ENCODE peak calls at places on chromosomes 12 and 14, in seven cellular contexts. P, X, Y, L, T, F and I are unnamed samples.

GRCh38 chr14:105351920-105352871 is 37.6 kb downstream of the PACS2 start:
- DNase-seq in Y (peak), P (peak), L (peak), T (peak), X (peak), F (peak), I (peak)

GRCh38 chr12:60216226-60216625 is 620.4 kb downstream of the SLC16A7 start:
- DNase-seq in L (no peak), T (no peak), Y (no peak), P (no peak), F (no peak), X (no peak), I (no peak)

GRCh38 chr12:119842380-119842779 is 34.7 kb downstream of the CIT start:
- DNase-seq in F (peak), L (no peak), X (no peak), P (no peak), T (no peak), Y (no peak), I (no peak)

GRCh38 chr14:58770501-58770982 is 132.8 kb downstream of the DACT1 start:
- DNase-seq in Y (no peak), P (no peak), F (no peak), L (no peak), T (no peak), X (no peak), I (no peak)

GRCh38 chr12:12839886-12840285 is 26.7 kb downstream of the DDX47 start:
- DNase-seq in T (peak), X (peak), L (no peak), Y (peak), F (no peak), P (no peak), I (no peak)

GRCh38 chr12:9751204-9752144 is 9.2 kb downstream of the CD69 start:
- DNase-seq in P (no peak), X (no peak), Y (peak), F (no peak), L (no peak), T (peak), I (no peak)

GRCh38 chr12:65952737-65953209 is 128.5 kb downstream of the HMGA2 start:
- DNase-seq in L (no peak), T (no peak), X (no peak), F (no peak), Y (peak), P (no peak), I (no peak)

GRCh38 chr12:110932048-110932447 is 11.7 kb upstream of the MYL2 start:
- DNase-seq in X (no peak), P (no peak), L (no peak), T (no peak), F (no peak), Y (peak), I (no peak)

GRCh38 chr14:56422703-56423213 is 156.8 kb upstream of the TMEM260 start:
- DNase-seq in F (peak), Y (peak), X (no peak), T (peak), L (peak), P (peak), I (peak)

GRCh38 chr12:32548691-32549412 is 130.2 kb upstream of the DNM1L start:
- DNase-seq in P (no peak), X (no peak), F (no peak), T (no peak), L (no peak), Y (peak), I (peak)

GRCh38 chr14:66403183-66403582 is 83.0 kb upstream of the CCDC196 start:
- DNase-seq in L (no peak), Y (peak), T (no peak), X (no peak), P (peak), F (peak), I (no peak)

GRCh38 chr12:101051901-101052550 is 158.0 kb downstream of the SLC5A8 start:
- DNase-seq in P (no peak), Y (peak), L (no peak), T (peak), F (no peak), X (peak), I (peak)

GRCh38 chr14:92794547-92794941 is 439 bp downstream of the GOLGA5 start:
- DNase-seq in T (no peak), P (no peak), L (peak), X (no peak), F (no peak), Y (peak), I (no peak)

GRCh38 chr12:120760349-120761245 is 35.0 kb downstream of the ACADS start:
- DNase-seq in P (no peak), X (no peak), T (no peak), L (no peak), Y (no peak), F (no peak), I (no peak)

GRCh38 chr14:97888331-97888730 is 1091.1 kb downstream of the VRK1 start:
- DNase-seq in X (no peak), T (no peak), L (no peak), Y (no peak), P (no peak), F (no peak), I (no peak)

GRCh38 chr12:89873745-89874144 is 165.1 kb upstream of the ATP2B1 start:
- DNase-seq in F (no peak), L (no peak), Y (peak), P (no peak), T (no peak), X (no peak), I (no peak)

GRCh38 chr12:32270818-32271710 is 128.3 kb upstream of the FGD4 start:
- DNase-seq in Y (peak), P (no peak), T (no peak), X (no peak), L (no peak), F (peak), I (peak)

GRCh38 chr14:100219126-100219785 is 19.7 kb upstream of the YY1 start:
- DNase-seq in L (no peak), Y (no peak), F (no peak), T (no peak), X (no peak), P (no peak), I (no peak)

GRCh38 chr14:56390859-56391258 is 188.7 kb upstream of the TMEM260 start:
- DNase-seq in X (no peak), P (no peak), L (no peak), F (no peak), Y (no peak), T (peak), I (no peak)

GRCh38 chr14:24146622-24146977 is 190 bp upstream of the PSME2 start:
- DNase-seq in T (peak), L (peak), Y (peak), P (peak), X (peak), F (peak), I (peak)

GRCh38 chr14:100554082-100554677 is 33.0 kb downstream of the BEGAIN start:
- DNase-seq in P (no peak), T (no peak), F (no peak), L (no peak), X (peak), Y (no peak), I (no peak)

GRCh38 chr14:74525361-74525851 is 31.8 kb downstream of the ISCA2 start:
- DNase-seq in X (no peak), F (no peak), L (no peak), T (no peak), P (no peak), Y (no peak), I (no peak)

GRCh38 chr12:47481041-47481440 is 224.8 kb downstream of the RPAP3 start:
- DNase-seq in T (no peak), L (no peak), P (no peak), F (no peak), Y (no peak), X (no peak), I (no peak)

GRCh38 chr14:101230161-101230850 is 326.8 kb upstream of the RTL1 start:
- DNase-seq in T (no peak), P (no peak), Y (no peak), X (no peak), L (no peak), F (no peak), I (peak)

GRCh38 chr12:63864456-63864709 is 19.9 kb downstream of the SRGAP1 start:
- DNase-seq in X (no peak), T (no peak), L (no peak), Y (no peak), P (no peak), F (no peak), I (no peak)

GRCh38 chr12:121711925-121712461 is 559 bp upstream of the TMEM120B start:
- DNase-seq in X (no peak), T (no peak), L (peak), P (peak), Y (peak), F (peak), I (peak)

GRCh38 chr12:122062832-122063690 is 15.5 kb upstream of the MLXIP start:
- DNase-seq in X (no peak), F (peak), L (peak), T (peak), P (peak), Y (peak), I (peak)

GRCh38 chr12:106248849-106249371 is 1.1 kb upstream of the CKAP4 start:
- DNase-seq in P (no peak), F (peak), X (no peak), Y (peak), L (no peak), T (no peak), I (peak)

GRCh38 chr12:110345963-110346362 is 57.5 kb downstream of the ANAPC7 start:
- DNase-seq in X (no peak), L (no peak), T (no peak), P (no peak), Y (no peak), F (no peak), I (no peak)

GRCh38 chr14:87483651-87484260 is 509.2 kb downstream of the GALC start:
- DNase-seq in Y (no peak), L (no peak), P (no peak), F (no peak), T (no peak), X (no peak), I (peak)

GRCh38 chr14:54399560-54399959 is 2.8 kb downstream of the CDKN3 start:
- DNase-seq in X (no peak), F (no peak), P (no peak), T (no peak), L (no peak), Y (no peak), I (no peak)

GRCh38 chr14:73786632-73786941 is 65.0 kb upstream of the PTGR2 start:
- DNase-seq in P (no peak), T (no peak), X (peak), F (no peak), L (peak), Y (peak), I (peak)

GRCh38 chr12:54028324-54029201 is at the start of gene HOXC6:
- DNase-seq in L (no peak), F (peak), Y (no peak), T (no peak), P (no peak), X (no peak), I (no peak)

GRCh38 chr12:79138872-79139271 is 274.3 kb downstream of the SYT1 start:
- DNase-seq in X (no peak), Y (no peak), L (no peak), F (no peak), P (no peak), T (no peak), I (no peak)

GRCh38 chr12:118377005-118377890 is 893 bp downstream of the SUDS3 start:
- DNase-seq in L (peak), T (no peak), P (no peak), F (no peak), Y (no peak), X (no peak), I (no peak)